ENCODE peak calls at places on chromosomes 6 and 20, in ten cellular contexts. M is activated CD4-positive, alpha-beta T cell treated with anti-CD3 and anti-CD28 coated beads, Interleukin-2, amount 10 ng/mL, durations not matched to agents 24 days and 14 days; N is cardiac fibroblast; P is amniotic stem cell; F is pulmonary artery endothelial cell; E is ureter; H is AML-193; Z is left cardiac atrium; Q is stimulated activated CD8-positive, alpha-beta memory T cell treated with anti-CD3 and anti-CD28 coated beads, Interleukin-7, amount 100 ng/mL, for 1 hour; T is DMS153. A is an unnamed sample.

GRCh38 chr6:6725120-6725833 is 136.8 kb downstream of the LY86 start:
- DNase-seq in Q (no peak), P (no peak), F (no peak), H (no peak), M (no peak), E (no peak), Z (no peak), T (no peak), N (no peak), A (no peak)

GRCh38 chr20:54065601-54066038 is 4.8 kb downstream of the BCAS1 start:
- DNase-seq in H (no peak), E (no peak), N (no peak), F (no peak), Z (no peak), Q (no peak), T (no peak), M (no peak), P (no peak), A (no peak)

GRCh38 chr6:10347561-10348327 is 67.1 kb downstream of the TFAP2A start:
- DNase-seq in N (no peak), E (no peak), Q (no peak), P (peak), T (no peak), H (no peak), F (no peak), Z (no peak), M (no peak), A (no peak)

GRCh38 chr20:34300809-34301586 is 2.2 kb downstream of the AHCY start:
- DNase-seq in H (no peak), Z (no peak), F (no peak), Q (no peak), P (no peak), N (no peak), T (no peak), E (no peak), M (no peak), A (no peak)

GRCh38 chr6:138571585-138572199 is 72.4 kb upstream of the NHSL1 start:
- DNase-seq in T (no peak), Z (no peak), M (no peak), F (no peak), H (no peak), N (no peak), P (no peak), Q (no peak), E (no peak), A (no peak)

GRCh38 chr6:21749754-21750153 is 156.2 kb downstream of the SOX4 start:
- DNase-seq in H (no peak), Z (no peak), N (no peak), Q (no peak), F (no peak), M (no peak), T (peak), P (no peak), E (no peak), A (no peak)

GRCh38 chr6:114707081-114707480 is 364.3 kb upstream of the HS3ST5 start:
- DNase-seq in F (no peak), Z (no peak), Q (no peak), M (no peak), N (no peak), E (no peak), P (no peak), T (no peak), H (no peak), A (no peak)

GRCh38 chr6:163332575-163332974 is 81.9 kb upstream of the QKI start:
- DNase-seq in F (no peak), Z (no peak), M (no peak), H (no peak), P (no peak), T (no peak), N (no peak), Q (no peak), E (no peak), A (no peak)

GRCh38 chr6:96542702-96543101 is 20.2 kb upstream of the FHL5 start:
- DNase-seq in F (no peak), Q (no peak), P (no peak), M (no peak), T (no peak), N (peak), H (peak), E (no peak), Z (no peak), A (no peak)

GRCh38 chr20:50613438-50614169 is 77.7 kb downstream of the RIPOR3 start:
- DNase-seq in M (no peak), F (no peak), P (no peak), Q (no peak), H (no peak), N (no peak), Z (no peak), E (no peak), T (no peak), A (no peak)

A was measured in GM12891.